ENCODE peak calls at places on chromosomes 3 and 15, in six cellular contexts. Y, K, C, I, N and U are unnamed samples. For H3K4me1, the result is how much of the 10 kb centered on the place peaks cover.

GRCh38 chr3:160163259-160163878 is 61.9 kb upstream of the C3orf80 start:
- DNase-seq in Y (no peak), K (no peak), I (no peak), N (peak), C (no peak), U (peak)

GRCh38 chr3:101497803-101498202 is 15.2 kb downstream of the SENP7 start:
- DNase-seq in Y (no peak), I (no peak), C (no peak), N (no peak), K (no peak), U (no peak)

GRCh38 chr15:52011711-52012144 is 7.3 kb upstream of the MAPK6 start:
- DNase-seq in K (no peak), I (no peak), C (no peak), N (no peak), Y (peak), U (no peak)

GRCh38 chr3:179801263-179801662 is 148.4 kb downstream of the USP13 start:
- DNase-seq in Y (no peak), I (no peak), K (no peak), C (no peak), N (no peak), U (no peak)

GRCh38 chr15:69088300-69088965 is 72.0 kb upstream of the GLCE start:
- DNase-seq in N (no peak), C (no peak), K (no peak), I (no peak), Y (no peak), U (no peak)

GRCh38 chr3:148758303-148758884 is 60.7 kb downstream of the AGTR1 start:
- DNase-seq in I (no peak), N (no peak), Y (no peak), K (no peak), C (no peak), U (no peak)

GRCh38 chr3:29503969-29504368 is 223.1 kb downstream of the RBMS3 start:
- DNase-seq in K (no peak), N (no peak), Y (no peak), C (peak), I (peak), U (no peak)

GRCh38 chr15:31782951-31783350 is 247.4 kb upstream of the CHRNA7 start:
- DNase-seq in N (no peak), I (no peak), Y (no peak), C (no peak), K (no peak), U (no peak)

GRCh38 chr15:67531379-67532059 is 10.6 kb downstream of the C15orf61 start:
- DNase-seq in C (no peak), Y (no peak), N (no peak), I (no peak), K (no peak), U (no peak)

GRCh38 chr3:4948395-4948794 is 30.8 kb upstream of the BHLHE40 start:
- DNase-seq in Y (no peak), C (no peak), N (no peak), K (no peak), I (no peak), U (no peak)

GRCh38 chr3:122760457-122761271 is 33.0 kb downstream of the HSPBAP1 start:
- DNase-seq in Y (no peak), C (no peak), N (no peak), K (no peak), I (no peak), U (no peak)

GRCh38 chr3:60633644-60634043 is 617.6 kb downstream of the FHIT start:
- DNase-seq in N (no peak), C (no peak), Y (no peak), K (no peak), I (no peak), U (no peak)

GRCh38 chr15:79169531-79170123 is 79.0 kb upstream of the RASGRF1 start:
- DNase-seq in C (no peak), Y (no peak), K (no peak), I (no peak), N (no peak), U (no peak)

GRCh38 chr15:94793641-94794040 is 562.3 kb downstream of the MCTP2 start:
- DNase-seq in K (no peak), C (no peak), N (no peak), Y (no peak), I (no peak), U (no peak)

GRCh38 chr15:80404057-80404718 is at the start of gene ARNT2:
- DNase-seq in K (no peak), C (no peak), I (no peak), Y (no peak), N (peak), U (no peak)

GRCh38 chr3:106176734-106177133 is 307.9 kb upstream of the CBLB start:
- DNase-seq in K (no peak), C (no peak), I (no peak), N (no peak), Y (no peak), U (no peak)

GRCh38 chr3:140247775-140248174 is 312.8 kb downstream of the CLSTN2 start:
- DNase-seq in I (no peak), K (no peak), Y (no peak), N (no peak), C (no peak), U (no peak)

GRCh38 chr15:85118581-85118980 is 136.9 kb downstream of the PDE8A start:
- DNase-seq in K (no peak), C (no peak), I (no peak), N (no peak), Y (no peak), U (no peak)

GRCh38 chr3:64684715-64685261 is 3.0 kb downstream of the ADAMTS9 start:
- DNase-seq in C (peak), K (no peak), N (peak), I (peak), Y (peak), U (no peak)
- TF ChIP-seq POLR2AphosphoS5 in C (peak), K (peak), N (no peak), I (peak), Y (peak), U (no peak)

DNA sequence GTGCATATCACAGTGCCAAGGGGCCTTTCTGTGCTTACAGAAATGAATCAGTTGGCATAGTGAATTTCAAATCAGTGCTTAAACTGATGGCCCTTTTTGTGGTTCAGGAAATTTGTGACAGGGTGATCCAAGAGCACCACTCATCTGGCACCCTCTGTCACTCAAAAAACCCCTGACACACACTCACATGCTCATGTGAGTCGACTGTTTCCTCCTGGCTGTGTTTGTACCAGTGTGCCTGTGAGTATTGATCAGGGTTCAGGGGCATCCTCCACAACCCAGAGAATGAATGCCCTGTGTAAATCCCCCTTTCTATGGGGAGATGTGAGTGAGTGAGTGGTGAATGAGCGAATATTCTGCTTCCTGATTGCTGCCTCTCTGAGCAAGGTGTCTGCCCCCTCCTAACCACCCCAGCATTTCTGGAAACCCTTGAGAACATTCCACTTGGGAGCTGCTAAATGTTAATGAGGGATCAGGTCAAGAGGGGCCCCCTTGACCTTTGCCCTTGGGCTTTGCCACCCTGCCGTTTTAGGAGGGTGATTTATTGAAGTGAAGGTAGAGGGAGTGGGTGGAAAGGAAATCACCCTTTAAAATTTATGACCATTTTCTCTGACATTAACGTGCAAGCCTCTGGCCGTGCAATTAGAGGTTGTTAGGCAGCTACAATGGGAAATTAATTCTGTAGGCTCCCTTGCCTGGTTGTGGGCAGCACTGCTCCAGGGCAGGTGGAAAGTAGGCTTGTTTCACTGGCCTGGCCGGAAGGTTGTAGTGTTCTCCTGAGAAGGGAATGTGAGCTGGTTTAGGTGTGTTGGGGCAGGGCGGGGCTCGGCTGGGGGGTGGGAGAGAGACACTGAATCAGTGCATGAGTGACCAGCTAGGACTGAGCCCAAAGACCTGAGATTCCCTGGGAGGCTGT is 87.2 kb downstream of the SLCO3A1 start:
- DNase-seq in C (no peak), Y (no peak), N (peak), I (no peak), K (no peak), U (no peak)
- H3K4me1 ChIP-seq in C (under half), Y (under half), N (under half), I (under half), K (under half), U (under half)

GRCh38 chr3:81871358-81872152 is 110.1 kb upstream of the GBE1 start:
- DNase-seq in Y (no peak), K (no peak), N (peak), C (no peak), I (no peak), U (no peak)
- TF ChIP-seq CTCF in Y (no peak), K (no peak), N (peak), C (no peak), I (no peak), U (peak)

GRCh38 chr15:60369696-60370095 is 28.1 kb downstream of the ANXA2 start:
- DNase-seq in C (no peak), Y (no peak), I (no peak), N (no peak), K (no peak), U (no peak)
- TF ChIP-seq POLR2AphosphoS5 in C (no peak), Y (no peak), I (no peak), N (no peak), K (no peak), U (no peak)

GRCh38 chr3:45947361-45947760 is 4.1 kb downstream of the CXCR6 start:
- DNase-seq in N (no peak), C (no peak), K (no peak), I (no peak), Y (no peak), U (no peak)

GRCh38 chr3:45943207-45943846 is at the start of gene CXCR6:
- DNase-seq in K (no peak), N (no peak), C (peak), Y (no peak), I (peak), U (no peak)

GRCh38 chr3:45946307-45946706 is 3.0 kb downstream of the CXCR6 start:
- DNase-seq in K (no peak), Y (no peak), I (no peak), N (no peak), C (no peak), U (no peak)

GRCh38 chr3:45946875-45947274 is 3.6 kb downstream of the CXCR6 start:
- DNase-seq in C (no peak), N (no peak), K (no peak), I (no peak), Y (no peak), U (no peak)

GRCh38 chr3:45944830-45945620 is 1.8 kb downstream of the CXCR6 start:
- DNase-seq in Y (no peak), N (no peak), I (peak), K (no peak), C (no peak), U (no peak)
- H3K4me1 ChIP-seq in Y (under half), N (under half), I (half or more), K (under half), C (under half), U (under half)

GRCh38 chr3:45055411-45056143 is 29.5 kb downstream of the CLEC3B start:
- DNase-seq in N (peak), C (no peak), Y (no peak), I (no peak), K (no peak), U (no peak)
- TF ChIP-seq CTCF in N (peak), C (no peak), Y (no peak), I (no peak), K (no peak), U (no peak)

GRCh38 chr3:42772670-42773408 is at the start of gene CCDC13:
- DNase-seq in Y (peak), K (peak), N (peak), I (peak), C (peak), U (no peak)
- TF ChIP-seq POLR2AphosphoS5 in Y (peak), K (peak), N (peak), I (peak), C (peak), U (no peak)

DNA sequence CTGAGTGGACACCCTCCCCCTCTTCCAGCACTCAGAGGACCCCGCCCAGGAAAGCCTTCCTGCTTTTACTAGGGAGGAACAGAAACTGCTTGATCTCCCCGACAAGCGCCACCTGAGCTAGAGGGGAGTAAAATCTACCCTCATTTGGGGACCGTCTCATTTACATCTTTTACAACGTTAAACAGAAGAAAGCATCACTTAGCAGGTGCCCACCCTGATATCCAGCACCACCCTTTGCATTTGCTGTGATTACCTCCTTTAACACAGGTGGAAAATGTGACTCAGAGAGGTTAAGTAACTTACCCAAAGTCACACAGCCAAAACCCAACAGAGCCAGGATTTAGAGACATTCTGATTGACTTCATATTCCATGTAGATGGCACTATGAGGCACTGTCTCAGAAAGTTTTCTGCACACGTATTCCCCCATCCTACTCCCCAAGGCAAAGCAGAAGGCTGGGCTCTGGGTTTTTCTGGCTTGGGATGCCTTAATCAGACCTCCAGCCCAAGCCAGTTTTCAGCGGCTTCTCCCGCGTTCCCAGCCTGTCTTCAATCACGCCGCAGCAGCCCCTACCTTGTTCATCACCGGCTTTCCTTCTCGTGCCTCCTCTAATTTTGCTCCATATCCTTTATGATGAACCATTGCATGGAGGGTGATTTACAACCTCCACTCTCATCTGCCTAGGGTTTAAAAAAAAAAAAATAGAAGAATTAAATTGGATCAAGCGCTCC is 314.5 kb upstream of the PROK2 start:
- DNase-seq in Y (no peak), C (no peak), I (peak), K (no peak), N (no peak), U (no peak)
- H3K4me1 ChIP-seq in Y (under half), C (under half), I (under half), K (under half), N (under half), U (under half)